ENCODE peak calls at places on chromosomes 12 and 14, in nine cellular contexts. T, A, H, M, K, F, C, J and P are unnamed samples. For H3K36me3, the result is how much of the 10 kb centered on the place peaks cover.

GRCh38 chr12:68334136-68334535 is 2.0 kb upstream of the MDM1 start:
- DNase-seq in H (peak), K (no peak), C (peak), A (no peak), M (peak), F (no peak), T (no peak), J (no peak), P (no peak)

GRCh38 chr14:77848031-77848430 is 48.1 kb downstream of the ADCK1 start:
- DNase-seq in K (no peak), T (no peak), F (no peak), H (no peak), M (no peak), C (no peak), J (no peak), A (no peak), P (no peak)

GRCh38 chr12:130665753-130666152 is 50.3 kb downstream of the RIMBP2 start:
- DNase-seq in C (no peak), F (no peak), M (no peak), H (no peak), T (no peak), K (no peak), A (no peak), J (no peak), P (no peak)

GRCh38 chr12:125403145-125403789 is 338.0 kb downstream of the AACS start:
- DNase-seq in F (no peak), T (no peak), K (peak), J (no peak), M (peak), A (no peak), H (peak), C (peak), P (peak)

GRCh38 chr12:92468358-92469020 is 234.3 kb upstream of the PLEKHG7 start:
- DNase-seq in H (peak), T (no peak), M (no peak), A (no peak), J (no peak), F (no peak), K (no peak), C (no peak), P (no peak)

GRCh38 chr14:101229666-101230065 is 326.1 kb upstream of the RTL1 start:
- DNase-seq in M (no peak), T (no peak), A (peak), J (peak), H (no peak), F (no peak), K (no peak), C (no peak), P (no peak)

GRCh38 chr14:59215353-59215752 is 26.9 kb downstream of the DAAM1 start:
- DNase-seq in C (no peak), F (no peak), J (no peak), M (no peak), T (peak), H (no peak), K (no peak), A (peak), P (no peak)

GRCh38 chr12:56565510-56566101 is 44.0 kb downstream of the RBMS2 start:
- DNase-seq in F (no peak), H (peak), C (peak), M (peak), K (no peak), J (no peak), A (peak), T (peak), P (no peak)

GRCh38 chr12:22409071-22409951 is 74.8 kb upstream of the ST8SIA1 start:
- DNase-seq in H (no peak), J (no peak), F (no peak), T (no peak), M (peak), K (no peak), A (no peak), C (no peak), P (no peak)

GRCh38 chr12:9813821-9814798 is 13.2 kb upstream of the KLRF1 start:
- DNase-seq in K (peak), J (no peak), C (peak), T (peak), F (peak), M (peak), H (peak), A (peak), P (peak)

GRCh38 chr14:69079188-69079742 is 73.7 kb downstream of the DCAF5 start:
- DNase-seq in M (no peak), H (no peak), A (no peak), C (peak), K (no peak), J (no peak), F (no peak), T (no peak), P (no peak)

GRCh38 chr12:89181271-89181920 is 170.9 kb downstream of the DUSP6 start:
- DNase-seq in H (no peak), C (peak), K (no peak), J (no peak), M (peak), T (no peak), F (no peak), A (no peak), P (no peak)

GRCh38 chr12:124395986-124396385 is 101.1 kb downstream of the RFLNA start:
- DNase-seq in A (no peak), F (peak), K (no peak), C (peak), T (no peak), M (no peak), H (no peak), J (no peak), P (no peak)

GRCh38 chr12:90253674-90254181 is 545.1 kb upstream of the ATP2B1 start:
- DNase-seq in J (no peak), C (peak), A (peak), T (peak), K (no peak), H (peak), F (peak), M (peak), P (peak)

GRCh38 chr12:25319233-25319984 is 68.7 kb upstream of the KRAS start:
- DNase-seq in F (no peak), K (no peak), C (no peak), H (no peak), M (no peak), J (no peak), T (no peak), A (no peak), P (no peak)

GRCh38 chr14:98069712-98070133 is 1202.3 kb downstream of the BCL11B start:
- DNase-seq in M (no peak), K (peak), A (no peak), J (no peak), F (no peak), C (peak), H (no peak), T (no peak), P (no peak)

GRCh38 chr14:28785096-28785952 is 18.7 kb downstream of the FOXG1 start:
- DNase-seq in T (no peak), A (no peak), C (no peak), H (no peak), K (no peak), F (no peak), M (peak), J (no peak), P (no peak)

GRCh38 chr12:25388216-25388615 is 137.5 kb upstream of the KRAS start:
- DNase-seq in J (no peak), A (no peak), T (no peak), M (peak), H (no peak), F (no peak), K (no peak), C (peak), P (no peak)

GRCh38 chr12:64826234-64826633 is 1.8 kb downstream of the TBC1D30 start:
- DNase-seq in J (no peak), A (peak), C (no peak), F (no peak), M (peak), H (no peak), K (no peak), T (peak), P (no peak)

GRCh38 chr14:38257500-38257899 is 1.6 kb upstream of the CLEC14A start:
- DNase-seq in K (no peak), T (no peak), H (no peak), A (no peak), J (no peak), F (no peak), C (peak), M (no peak), P (no peak)

GRCh38 chr14:77838756-77839565 is 39.1 kb downstream of the ADCK1 start:
- DNase-seq in T (no peak), A (no peak), M (peak), J (no peak), K (no peak), C (no peak), H (no peak), F (no peak), P (no peak)

GRCh38 chr12:49580572-49581535 is 12.9 kb upstream of the MCRS1 start:
- DNase-seq in J (no peak), M (peak), H (peak), T (peak), C (peak), A (peak), K (peak), F (peak), P (peak)

GRCh38 chr14:73610692-73611091 is 1.6 kb upstream of the ACOT6 start:
- DNase-seq in C (peak), M (no peak), A (no peak), T (no peak), F (peak), H (no peak), J (no peak), K (no peak), P (no peak)

GRCh38 chr12:9198012-9198411 is 10.2 kb downstream of the PZP start:
- DNase-seq in T (no peak), A (no peak), M (peak), K (no peak), J (no peak), C (no peak), H (no peak), F (no peak), P (no peak)

GRCh38 chr14:74684444-74684843 is 28.4 kb downstream of the AREL1 start:
- DNase-seq in F (no peak), H (peak), C (no peak), M (peak), K (no peak), J (no peak), T (no peak), A (no peak), P (no peak)
- H3K36me3 ChIP-seq in F (under half), H (half or more), C (under half), M (half or more), K (under half), J (under half), T (half or more), A (half or more), P (under half)

GRCh38 chr12:121443911-121444841 is 44.3 kb downstream of the RNF34 start:
- DNase-seq in K (no peak), H (no peak), F (no peak), A (no peak), C (no peak), J (no peak), T (no peak), M (no peak), P (no peak)

GRCh38 chr12:121443193-121443829 is 43.4 kb downstream of the RNF34 start:
- DNase-seq in F (peak), A (peak), K (peak), H (peak), T (peak), C (peak), M (peak), J (no peak), P (peak)

GRCh38 chr12:121446760-121447159 is 46.8 kb downstream of the RNF34 start:
- DNase-seq in T (no peak), A (no peak), K (no peak), H (no peak), F (no peak), M (no peak), J (no peak), C (no peak), P (no peak)

GRCh38 chr12:121442028-121442948 is 42.4 kb downstream of the RNF34 start:
- DNase-seq in J (no peak), K (no peak), T (no peak), A (no peak), H (no peak), F (no peak), C (no peak), M (no peak), P (no peak)

GRCh38 chr12:121444842-121445202 is 44.9 kb downstream of the RNF34 start:
- DNase-seq in T (no peak), J (no peak), H (no peak), K (no peak), A (no peak), M (no peak), C (no peak), F (no peak), P (no peak)
- H3K36me3 ChIP-seq in T (half or more), J (under half), H (half or more), K (under half), A (under half), M (under half), C (under half), F (under half), P (under half)

GRCh38 chr14:75013290-75013689 is 10.6 kb downstream of the EIF2B2 start:
- DNase-seq in M (no peak), F (no peak), T (no peak), K (no peak), J (no peak), C (no peak), A (no peak), H (no peak), P (no peak)

GRCh38 chr14:75015496-75015895 is 12.8 kb downstream of the EIF2B2 start:
- DNase-seq in C (no peak), J (no peak), T (no peak), A (no peak), K (no peak), F (no peak), H (no peak), M (no peak), P (no peak)

GRCh38 chr14:75011356-75012097 is 8.8 kb downstream of the EIF2B2 start:
- DNase-seq in K (no peak), F (no peak), A (no peak), C (peak), M (no peak), H (no peak), J (no peak), T (no peak), P (no peak)

GRCh38 chr14:75018684-75019083 is 16.0 kb downstream of the EIF2B2 start:
- DNase-seq in M (no peak), A (no peak), C (peak), K (no peak), F (no peak), T (no peak), H (no peak), J (no peak), P (no peak)

GRCh38 chr14:75016815-75017214 is 14.1 kb downstream of the EIF2B2 start:
- DNase-seq in K (no peak), C (no peak), T (no peak), M (no peak), F (no peak), H (no peak), J (no peak), A (no peak), P (no peak)
- H3K36me3 ChIP-seq in K (under half), C (under half), T (half or more), M (half or more), F (half or more), H (under half), J (under half), A (half or more), P (under half)

GRCh38 chr14:95465936-95466335 is 50.5 kb downstream of the SYNE3 start:
- DNase-seq in K (no peak), J (no peak), F (no peak), H (no peak), C (no peak), A (no peak), M (no peak), T (no peak), P (no peak)
- H3K36me3 ChIP-seq in K (under half), J (under half), F (under half), H (under half), C (under half), A (under half), M (half or more), T (under half), P (under half)

GRCh38 chr14:75648066-75648838 is 12.4 kb downstream of the ERG28 start:
- DNase-seq in A (peak), J (no peak), T (peak), K (no peak), C (peak), M (no peak), H (no peak), F (no peak), P (peak)
- H3K36me3 ChIP-seq in A (under half), J (under half), T (under half), K (under half), C (under half), M (half or more), H (under half), F (under half), P (under half)

DNA sequence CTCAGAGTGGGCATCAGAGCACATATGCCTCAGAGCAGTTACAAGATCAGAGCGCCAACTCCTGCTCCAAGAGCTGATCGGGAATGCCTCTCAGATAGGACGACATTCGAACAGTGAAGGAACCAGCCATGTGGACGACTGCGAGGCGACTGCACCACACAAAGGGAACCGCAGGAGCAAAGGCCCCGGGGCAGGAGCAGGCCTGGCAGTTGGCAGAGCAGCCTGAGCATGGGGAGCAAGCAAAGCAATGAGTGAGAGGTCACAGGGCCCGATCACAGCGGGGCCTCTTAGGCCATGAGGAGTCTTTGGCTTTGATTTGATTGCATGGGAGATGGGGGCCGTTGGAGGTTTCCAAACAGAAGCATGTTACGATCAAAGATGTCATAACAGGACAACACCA is 90.3 kb downstream of the LGMN start:
- DNase-seq in K (no peak), A (no peak), J (no peak), H (no peak), T (no peak), F (no peak), M (no peak), C (no peak), P (no peak)
- H3K36me3 ChIP-seq in K (under half), A (under half), J (under half), H (under half), T (under half), F (under half), M (half or more), C (under half), P (under half)